ENCODE peak calls at places on chromosomes 7 and 10, in four cellular contexts. D is astrocyte of the spinal cord, B is AG04450, O is AG10803. N is an unnamed sample.

GRCh38 chr10:84665883-84666463 is 337.6 kb downstream of the CCSER2 start:
- DNase-seq in D (no peak), B (no peak), O (no peak), N (no peak)

GRCh38 chr7:13560441-13560840 is 429.0 kb downstream of the ETV1 start:
- DNase-seq in D (peak), B (peak), O (peak), N (peak)

GRCh38 chr7:37901236-37901827 is 15.3 kb downstream of the SFRP4 start:
- DNase-seq in D (peak), B (no peak), O (peak), N (no peak)

GRCh38 chr10:11057018-11057417 is 39.3 kb downstream of the CELF2 start:
- DNase-seq in D (no peak), B (no peak), O (no peak), N (no peak)

GRCh38 chr7:31340603-31341002 is at the start of gene NEUROD6:
- DNase-seq in D (no peak), B (no peak), O (no peak), N (no peak)

GRCh38 chr10:71052261-71052660 is 160.1 kb upstream of the UNC5B start:
- DNase-seq in D (no peak), B (no peak), O (no peak), N (no peak)

GRCh38 chr10:132964231-132964630 is 21.9 kb upstream of the CFAP46 start:
- DNase-seq in D (no peak), B (no peak), O (no peak), N (no peak)

GRCh38 chr7:139479620-139480019 is 3.9 kb downstream of the KLRG2 start:
- DNase-seq in D (no peak), B (no peak), O (no peak), N (no peak)

GRCh38 chr7:69360913-69361312 is 237.4 kb upstream of the AUTS2 start:
- DNase-seq in D (no peak), B (no peak), O (no peak), N (no peak)

GRCh38 chr7:82235710-82236109 is 207.9 kb downstream of the CACNA2D1 start:
- DNase-seq in D (peak), B (no peak), O (no peak), N (peak)

GRCh38 chr10:115935731-115936130 is 337.3 kb downstream of the GFRA1 start:
- DNase-seq in D (no peak), B (no peak), O (no peak), N (no peak)

GRCh38 chr10:131767716-131768115 is 133.1 kb upstream of the PPP2R2D start:
- DNase-seq in D (no peak), B (no peak), O (no peak), N (no peak)

GRCh38 chr7:3309140-3309539 is 8.1 kb downstream of the SDK1 start:
- DNase-seq in D (peak), B (no peak), O (no peak), N (no peak)

GRCh38 chr10:132429281-132430230 is 32.6 kb downstream of the PWWP2B start:
- DNase-seq in D (no peak), B (no peak), O (no peak), N (no peak)

GRCh38 chr10:29951441-29951931 is 107.9 kb downstream of the JCAD start:
- DNase-seq in D (peak), B (no peak), O (no peak), N (peak)

DNA sequence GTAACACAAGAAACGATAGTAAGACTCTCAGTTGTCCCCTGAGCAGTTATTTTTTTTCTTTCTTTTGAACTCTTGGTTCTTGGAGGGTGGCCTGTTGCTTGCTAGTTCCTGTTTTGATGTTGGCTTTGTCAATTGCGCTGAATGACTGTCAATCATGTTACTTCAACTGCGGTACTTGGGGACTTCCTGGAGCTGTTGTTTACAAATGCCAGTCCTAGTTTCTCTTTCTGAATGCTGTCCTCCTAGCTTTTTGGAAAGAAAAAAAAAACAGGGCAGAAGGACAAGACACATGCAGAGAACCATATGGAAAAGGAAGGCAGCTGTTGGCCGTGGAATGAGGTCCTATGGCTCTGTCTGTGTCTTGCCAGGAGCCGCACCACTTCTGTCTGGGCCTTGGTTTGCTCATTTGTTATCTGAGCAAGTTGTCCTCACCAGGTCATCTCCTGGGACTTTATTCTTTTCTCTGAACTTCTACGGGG is 7.0 kb upstream of the PDCD4 start:
- DNase-seq in D (no peak), B (no peak), O (no peak), N (no peak)
- H3K4me3 ChIP-seq in D (no peak), B (no peak), O (no peak), N (no peak)

DNA sequence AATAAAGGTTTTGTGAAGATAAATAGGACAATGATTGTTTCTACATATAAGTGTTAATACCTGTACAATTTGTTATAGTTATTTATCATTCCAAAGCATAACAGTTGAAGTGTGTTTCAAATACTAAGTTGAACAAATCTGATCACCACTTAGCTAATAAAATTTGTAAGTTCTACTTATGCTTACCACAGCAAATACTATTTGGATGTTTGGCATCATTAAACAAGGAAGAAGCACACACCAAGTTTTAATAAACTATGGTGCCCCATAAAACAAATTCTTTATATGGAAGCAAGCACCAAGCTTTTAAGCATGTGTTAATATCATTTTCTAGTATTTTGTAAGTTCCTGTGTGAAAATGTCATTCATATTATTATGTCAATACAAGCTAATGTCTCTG is 9.5 kb downstream of the SKAP2 start:
- DNase-seq in D (peak), B (no peak), O (no peak), N (no peak)
- H3K4me3 ChIP-seq in D (no peak), B (no peak), O (no peak), N (no peak)

GRCh38 chr10:104639595-104640338 is 1.3 kb upstream of the SORCS3 start:
- DNase-seq in D (no peak), B (no peak), O (no peak), N (no peak)
- H3K4me3 ChIP-seq in D (no peak), B (no peak), O (no peak), N (peak)

DNA sequence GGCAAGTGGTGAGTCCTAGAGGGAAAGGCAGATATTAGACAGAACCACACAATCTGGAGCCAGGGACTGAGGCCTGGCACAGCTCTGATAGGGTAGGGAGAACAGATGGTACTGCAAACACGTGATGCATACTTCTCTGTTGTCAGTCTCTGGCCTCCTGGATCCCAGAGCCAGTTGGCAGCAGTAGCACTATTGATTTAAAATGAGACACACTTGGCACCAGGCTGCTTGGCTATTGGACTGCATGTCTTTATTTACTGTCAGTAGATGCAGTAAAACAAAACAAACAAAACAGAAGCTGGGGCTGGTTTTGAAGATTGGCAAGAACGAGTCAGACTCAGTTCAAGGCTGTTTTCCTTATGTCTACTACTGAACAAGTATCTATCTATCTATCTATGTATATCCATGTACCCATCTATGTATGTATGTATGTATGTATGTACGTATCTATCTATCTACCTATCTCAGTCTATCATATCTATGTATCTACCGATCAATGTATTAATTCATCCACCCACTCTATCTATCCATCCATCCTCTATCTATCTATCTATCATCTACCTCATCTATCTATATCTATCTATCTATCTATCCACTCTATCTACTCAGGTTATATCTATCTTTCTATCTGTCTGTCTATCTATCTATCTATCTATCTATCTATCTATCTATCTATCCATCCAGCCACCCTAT is 23.4 kb upstream of the MGAM2 start:
- DNase-seq in D (no peak), B (no peak), O (no peak), N (no peak)
- H3K4me3 ChIP-seq in D (no peak), B (no peak), O (no peak), N (no peak)

DNA sequence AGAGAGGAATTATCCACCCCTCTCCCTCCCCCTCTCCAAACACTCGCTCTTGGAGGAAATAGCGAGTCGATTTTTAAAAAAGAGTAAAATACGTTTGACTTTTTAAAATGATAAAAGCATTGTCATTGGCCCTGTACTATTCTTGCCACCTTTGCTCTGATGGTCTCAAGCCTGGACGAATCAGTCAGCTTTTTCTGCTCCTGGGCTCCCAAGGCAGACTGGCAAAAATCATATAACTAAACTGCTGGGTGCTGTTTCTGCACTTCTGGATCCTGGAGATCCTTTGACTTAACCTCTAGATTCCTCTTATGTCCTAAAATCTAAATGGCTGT is 1.7 kb downstream of the TPST1 start:
- DNase-seq in D (no peak), B (no peak), O (no peak), N (no peak)
- H3K4me3 ChIP-seq in D (no peak), B (peak), O (peak), N (peak)

GRCh38 chr10:97196213-97197029 is 10.7 kb upstream of the SLIT1 start:
- DNase-seq in D (peak), B (peak), O (peak), N (no peak)

GRCh38 chr10:97192952-97193435 is 7.2 kb upstream of the SLIT1 start:
- DNase-seq in D (no peak), B (no peak), O (no peak), N (no peak)

GRCh38 chr10:97197030-97197500 is 11.3 kb upstream of the SLIT1 start:
- DNase-seq in D (no peak), B (no peak), O (no peak), N (no peak)

GRCh38 chr10:97200616-97201015 is 14.9 kb upstream of the SLIT1 start:
- DNase-seq in D (no peak), B (no peak), O (no peak), N (no peak)

GRCh38 chr10:97195654-97196212 is 10.0 kb upstream of the SLIT1 start:
- DNase-seq in D (no peak), B (no peak), O (no peak), N (no peak)
- H3K4me3 ChIP-seq in D (peak), B (peak), O (peak), N (peak)

N was measured in skeletal muscle cell.